ENCODE peak calls at places on chromosomes 4 and X, in four cellular contexts. Z, O, B and I are unnamed samples.

GRCh38 chrX:46294234-46294633 is 251.0 kb downstream of the ZNF674 start:
- DNase-seq in Z (peak; percentile 11), O (peak; percentile 89), B (no peak), I (no peak)

GRCh38 chr4:33616121-33616520 is 2628.2 kb downstream of the ARAP2 start:
- DNase-seq in Z (no peak), O (no peak), B (no peak), I (no peak)

GRCh38 chr4:13990596-13991589 is 363.4 kb upstream of the BOD1L1 start:
- DNase-seq in Z (no peak), O (no peak), B (no peak), I (no peak)

GRCh38 chrX:103210056-103210455 is 4.9 kb upstream of the BEX4 start:
- DNase-seq in Z (no peak), O (no peak), B (no peak), I (no peak)

GRCh38 chrX:40171513-40172168 is 73.9 kb upstream of the BCOR start:
- DNase-seq in Z (no peak), O (peak; percentile 58), B (no peak), I (no peak)

GRCh38 chr4:151143162-151143561 is 43.7 kb downstream of the RPS3A start:
- DNase-seq in Z (peak; percentile 51), O (no peak), B (no peak), I (no peak)

GRCh38 chrX:1599791-1600405 is 8.5 kb downstream of the AKAP17A start:
- DNase-seq in Z (no peak), O (no peak), B (no peak), I (peak; percentile 49)

GRCh38 chr4:183905081-183905592 is at the start of gene STOX2:
- DNase-seq in Z (peak; percentile 34), O (peak; percentile 6), B (peak; percentile 53), I (peak; percentile 77)

GRCh38 chr4:31108762-31109161 is 388.6 kb downstream of the PCDH7 start:
- DNase-seq in Z (no peak), O (no peak), B (no peak), I (no peak)

GRCh38 chr4:41176357-41176756 is 38.0 kb downstream of the APBB2 start:
- DNase-seq in Z (peak; percentile 74), O (peak; percentile 71), B (no peak), I (no peak)

GRCh38 chrX:120334137-120334536 is 22.9 kb upstream of the TMEM255A start:
- DNase-seq in Z (no peak), O (no peak), B (no peak), I (no peak)

GRCh38 chr4:106062452-106062875 is 167.2 kb downstream of the NPNT start:
- DNase-seq in Z (peak; percentile 53), O (peak; percentile 59), B (no peak), I (no peak)

GRCh38 chrX:9928083-9928482 is 39.1 kb upstream of the CLDN34 start:
- DNase-seq in Z (no peak), O (no peak), B (peak; percentile 54), I (no peak)

GRCh38 chrX:31423575-31424284 is 351.9 kb upstream of the FTHL17 start:
- DNase-seq in Z (peak; percentile 58), O (peak; percentile 68), B (peak; percentile 62), I (no peak)

GRCh38 chr4:104815593-104816156 is 321.0 kb upstream of the CXXC4 start:
- DNase-seq in Z (peak; percentile 2), O (no peak), B (no peak), I (no peak)

GRCh38 chrX:48961585-48962091 is 4.2 kb upstream of the OTUD5 start:
- DNase-seq in Z (no peak), O (no peak), B (no peak), I (no peak)

GRCh38 chr4:59759082-59759825 is 1440.9 kb upstream of the ADGRL3 start:
- DNase-seq in Z (no peak), O (no peak), B (no peak), I (no peak)

GRCh38 chr4:4613641-4614286 is 71.9 kb upstream of the STX18 start:
- DNase-seq in Z (no peak), O (peak; percentile 67), B (no peak), I (no peak)

GRCh38 chr4:23979534-23979933 is 89.7 kb upstream of the PPARGC1A start:
- DNase-seq in Z (no peak), O (no peak), B (no peak), I (no peak)

GRCh38 chr4:173168396-173169177 is at the start of gene GALNT7:
- DNase-seq in Z (peak; percentile 40), O (peak; percentile 23), B (peak; percentile 73), I (peak; percentile 88)

GRCh38 chr4:110550260-110550659 is 72.6 kb downstream of the PITX2 start:
- DNase-seq in Z (peak; percentile 36), O (peak; percentile 19), B (no peak), I (no peak)

GRCh38 chr4:152348670-152349069 is 187.2 kb downstream of the FBXW7 start:
- DNase-seq in Z (peak; percentile 26), O (no peak), B (no peak), I (no peak)

GRCh38 chr4:159131564-159131963 is 28.7 kb downstream of the RAPGEF2 start:
- DNase-seq in Z (no peak), O (no peak), B (no peak), I (no peak)

GRCh38 chrX:130106071-130106470 is 4.2 kb downstream of the ELF4 start:
- DNase-seq in Z (peak; percentile 48), O (no peak), B (no peak), I (no peak)

GRCh38 chrX:115898382-115899001 is 272.1 kb upstream of the AGTR2 start:
- DNase-seq in Z (peak; percentile 47), O (no peak), B (peak; percentile 45), I (peak; percentile 55)

GRCh38 chrX:26783512-26784225 is 567.7 kb downstream of the MAGEB5 start:
- DNase-seq in Z (peak; percentile 27), O (peak; percentile 0), B (peak; percentile 54), I (no peak)

GRCh38 chrX:34132028-34132427 is at the start of gene FAM47A:
- DNase-seq in Z (no peak), O (no peak), B (no peak), I (no peak)

GRCh38 chr4:174631901-174632758 is 109.8 kb upstream of the HPGD start:
- DNase-seq in Z (peak; percentile 66), O (peak; percentile 48), B (peak; percentile 1), I (no peak)

GRCh38 chr4:149914101-149914500 is 98.5 kb upstream of the IQCM start:
- DNase-seq in Z (no peak), O (no peak), B (no peak), I (no peak)

GRCh38 chrX:34778961-34779360 is 121.9 kb upstream of the TMEM47 start:
- DNase-seq in Z (peak; percentile 76), O (peak; percentile 63), B (no peak), I (no peak)

GRCh38 chr4:85233516-85233915 is 241.4 kb upstream of the ARHGAP24 start:
- DNase-seq in Z (no peak), O (no peak), B (no peak), I (no peak)

GRCh38 chrX:115183980-115184379 is 5.2 kb upstream of the RBMXL3 start:
- DNase-seq in Z (peak; percentile 41), O (peak; percentile 29), B (no peak), I (no peak)

GRCh38 chr4:139419388-139419914 is 34.5 kb upstream of the RAB33B start:
- DNase-seq in Z (peak; percentile 68), O (peak; percentile 89), B (no peak), I (peak; percentile 14)

GRCh38 chr4:27463816-27464215 is 603.2 kb downstream of the STIM2 start:
- DNase-seq in Z (peak; percentile 68), O (no peak), B (no peak), I (no peak)